ENCODE peak calls at places on chromosomes 16 and 17, in six cellular contexts. One of them, this sample, is unnamed.

GRCh38 chr16:1770328-1771071 is 843 bp downstream of the NME3 start:
- DNase-seq in naive thymus-derived CD4-positive, alpha-beta T cell: no peak
- DNase-seq in breast epithelium: peak; percentile 67
- DNase-seq in esophagus squamous epithelium: no peak
- DNase-seq in cardiac muscle cell: peak; percentile 62
- DNase-seq in CD4-positive, alpha-beta T cell: no peak
- DNase-seq in this sample: no peak

GRCh38 chr16:76389126-76389525 is 111.9 kb downstream of the CNTNAP4 start:
- DNase-seq in naive thymus-derived CD4-positive, alpha-beta T cell: no peak
- DNase-seq in breast epithelium: no peak
- DNase-seq in esophagus squamous epithelium: no peak
- DNase-seq in cardiac muscle cell: no peak
- DNase-seq in CD4-positive, alpha-beta T cell: no peak
- DNase-seq in this sample: no peak

GRCh38 chr16:19555938-19556778 is 655 bp downstream of the VPS35L start:
- DNase-seq in naive thymus-derived CD4-positive, alpha-beta T cell: peak; percentile 9
- DNase-seq in breast epithelium: no peak
- DNase-seq in esophagus squamous epithelium: no peak
- DNase-seq in cardiac muscle cell: peak; percentile 38
- DNase-seq in CD4-positive, alpha-beta T cell: no peak
- DNase-seq in this sample: peak; percentile 84

GRCh38 chr16:50478773-50479149 is 69.4 kb upstream of the NKD1 start:
- DNase-seq in naive thymus-derived CD4-positive, alpha-beta T cell: no peak
- DNase-seq in breast epithelium: no peak
- DNase-seq in esophagus squamous epithelium: no peak
- DNase-seq in cardiac muscle cell: no peak
- DNase-seq in CD4-positive, alpha-beta T cell: no peak
- DNase-seq in this sample: no peak

GRCh38 chr17:31509095-31509804 is 117.8 kb downstream of the RAB11FIP4 start:
- DNase-seq in naive thymus-derived CD4-positive, alpha-beta T cell: no peak
- DNase-seq in breast epithelium: no peak
- DNase-seq in esophagus squamous epithelium: no peak
- DNase-seq in cardiac muscle cell: no peak
- DNase-seq in CD4-positive, alpha-beta T cell: no peak
- DNase-seq in this sample: no peak

GRCh38 chr17:35944151-35944550 is 638 bp upstream of the LYZL6 start:
- DNase-seq in naive thymus-derived CD4-positive, alpha-beta T cell: no peak
- DNase-seq in breast epithelium: no peak
- DNase-seq in esophagus squamous epithelium: no peak
- DNase-seq in cardiac muscle cell: no peak
- DNase-seq in CD4-positive, alpha-beta T cell: no peak
- DNase-seq in this sample: no peak

GRCh38 chr17:30600830-30601494 is 123.8 kb downstream of the GOSR1 start:
- DNase-seq in naive thymus-derived CD4-positive, alpha-beta T cell: peak; percentile 13
- DNase-seq in breast epithelium: no peak
- DNase-seq in esophagus squamous epithelium: no peak
- DNase-seq in cardiac muscle cell: peak; percentile 29
- DNase-seq in CD4-positive, alpha-beta T cell: no peak
- DNase-seq in this sample: no peak

GRCh38 chr16:74984194-74984669 is 691 bp downstream of the WDR59 start:
- DNase-seq in naive thymus-derived CD4-positive, alpha-beta T cell: peak; percentile 12
- DNase-seq in breast epithelium: no peak
- DNase-seq in esophagus squamous epithelium: no peak
- DNase-seq in cardiac muscle cell: peak; percentile 38
- DNase-seq in CD4-positive, alpha-beta T cell: no peak
- DNase-seq in this sample: peak; percentile 19

GRCh38 chr17:57988301-57989010 is 402 bp upstream of the VEZF1 start:
- DNase-seq in naive thymus-derived CD4-positive, alpha-beta T cell: peak; percentile 75
- DNase-seq in breast epithelium: peak; percentile 66
- DNase-seq in esophagus squamous epithelium: no peak
- DNase-seq in cardiac muscle cell: peak; percentile 75
- DNase-seq in CD4-positive, alpha-beta T cell: no peak
- DNase-seq in this sample: no peak

GRCh38 chr16:4428500-4428899 is 2.8 kb downstream of the DNAJA3 start:
- DNase-seq in naive thymus-derived CD4-positive, alpha-beta T cell: no peak
- DNase-seq in breast epithelium: no peak
- DNase-seq in esophagus squamous epithelium: no peak
- DNase-seq in cardiac muscle cell: no peak
- DNase-seq in CD4-positive, alpha-beta T cell: no peak
- DNase-seq in this sample: no peak

GRCh38 chr16:19644877-19645276 is 73.2 kb downstream of the KNOP1 start:
- DNase-seq in naive thymus-derived CD4-positive, alpha-beta T cell: no peak
- DNase-seq in breast epithelium: no peak
- DNase-seq in esophagus squamous epithelium: no peak
- DNase-seq in cardiac muscle cell: peak; percentile 79
- DNase-seq in CD4-positive, alpha-beta T cell: no peak
- DNase-seq in this sample: no peak

GRCh38 chr17:77822302-77823030 is 136.0 kb upstream of the TNRC6C start:
- DNase-seq in naive thymus-derived CD4-positive, alpha-beta T cell: no peak
- DNase-seq in breast epithelium: no peak
- DNase-seq in esophagus squamous epithelium: no peak
- DNase-seq in cardiac muscle cell: peak; percentile 45
- DNase-seq in CD4-positive, alpha-beta T cell: no peak
- DNase-seq in this sample: no peak

GRCh38 chr16:6095414-6095813 is 997.8 kb upstream of the EEF2KMT start:
- DNase-seq in naive thymus-derived CD4-positive, alpha-beta T cell: no peak
- DNase-seq in breast epithelium: no peak
- DNase-seq in esophagus squamous epithelium: no peak
- DNase-seq in cardiac muscle cell: no peak
- DNase-seq in CD4-positive, alpha-beta T cell: no peak
- DNase-seq in this sample: no peak

GRCh38 chr17:56608941-56609340 is 15.4 kb downstream of the NOG start:
- DNase-seq in naive thymus-derived CD4-positive, alpha-beta T cell: no peak
- DNase-seq in breast epithelium: no peak
- DNase-seq in esophagus squamous epithelium: no peak
- DNase-seq in cardiac muscle cell: no peak
- DNase-seq in CD4-positive, alpha-beta T cell: no peak
- DNase-seq in this sample: no peak

GRCh38 chr17:2070241-2071023 is 15.5 kb downstream of the HIC1 start:
- DNase-seq in naive thymus-derived CD4-positive, alpha-beta T cell: no peak
- DNase-seq in breast epithelium: no peak
- DNase-seq in esophagus squamous epithelium: no peak
- DNase-seq in cardiac muscle cell: no peak
- DNase-seq in CD4-positive, alpha-beta T cell: no peak
- DNase-seq in this sample: peak; percentile 60

GRCh38 chr17:56934280-56934679 is 20.4 kb upstream of the TRIM25 start:
- DNase-seq in naive thymus-derived CD4-positive, alpha-beta T cell: no peak
- DNase-seq in breast epithelium: no peak
- DNase-seq in esophagus squamous epithelium: no peak
- DNase-seq in cardiac muscle cell: no peak
- DNase-seq in CD4-positive, alpha-beta T cell: no peak
- DNase-seq in this sample: no peak

GRCh38 chr16:23356941-23357340 is 54.8 kb downstream of the SCNN1B start:
- DNase-seq in naive thymus-derived CD4-positive, alpha-beta T cell: no peak
- DNase-seq in breast epithelium: no peak
- DNase-seq in esophagus squamous epithelium: no peak
- DNase-seq in cardiac muscle cell: no peak
- DNase-seq in CD4-positive, alpha-beta T cell: no peak
- DNase-seq in this sample: no peak

GRCh38 chr17:16940116-16940881 is 31.6 kb downstream of the TNFRSF13B start:
- DNase-seq in naive thymus-derived CD4-positive, alpha-beta T cell: no peak
- DNase-seq in breast epithelium: peak; percentile 48
- DNase-seq in esophagus squamous epithelium: no peak
- DNase-seq in cardiac muscle cell: no peak
- DNase-seq in CD4-positive, alpha-beta T cell: no peak
- DNase-seq in this sample: no peak

GRCh38 chr16:87853411-87854052 is 15.8 kb downstream of the SLC7A5 start:
- DNase-seq in naive thymus-derived CD4-positive, alpha-beta T cell: peak; percentile 71
- DNase-seq in breast epithelium: peak; percentile 92
- DNase-seq in esophagus squamous epithelium: peak; percentile 66
- DNase-seq in cardiac muscle cell: peak; percentile 94
- DNase-seq in CD4-positive, alpha-beta T cell: peak; percentile 87
- DNase-seq in this sample: peak; percentile 90

GRCh38 chr17:71440513-71440912 is 680.3 kb upstream of the SOX9 start:
- DNase-seq in naive thymus-derived CD4-positive, alpha-beta T cell: no peak
- DNase-seq in breast epithelium: no peak
- DNase-seq in esophagus squamous epithelium: no peak
- DNase-seq in cardiac muscle cell: no peak
- DNase-seq in CD4-positive, alpha-beta T cell: no peak
- DNase-seq in this sample: no peak

GRCh38 chr16:708959-709358 is 3.4 kb upstream of the FBXL16 start:
- DNase-seq in naive thymus-derived CD4-positive, alpha-beta T cell: no peak
- DNase-seq in breast epithelium: no peak
- DNase-seq in esophagus squamous epithelium: no peak
- DNase-seq in cardiac muscle cell: no peak
- DNase-seq in CD4-positive, alpha-beta T cell: no peak
- DNase-seq in this sample: no peak

GRCh38 chr16:711084-711483 is 3.8 kb upstream of the METRN start:
- DNase-seq in naive thymus-derived CD4-positive, alpha-beta T cell: no peak
- DNase-seq in breast epithelium: no peak
- DNase-seq in esophagus squamous epithelium: no peak
- DNase-seq in cardiac muscle cell: no peak
- DNase-seq in CD4-positive, alpha-beta T cell: no peak
- DNase-seq in this sample: no peak

GRCh38 chr16:709651-710499 is 4.3 kb upstream of the FBXL16 start:
- DNase-seq in naive thymus-derived CD4-positive, alpha-beta T cell: no peak
- DNase-seq in breast epithelium: no peak
- DNase-seq in esophagus squamous epithelium: no peak
- DNase-seq in cardiac muscle cell: peak; percentile 85
- DNase-seq in CD4-positive, alpha-beta T cell: no peak
- DNase-seq in this sample: no peak

GRCh38 chr16:711548-712320 is 3.2 kb upstream of the METRN start:
- DNase-seq in naive thymus-derived CD4-positive, alpha-beta T cell: peak; percentile 65
- DNase-seq in breast epithelium: peak; percentile 82
- DNase-seq in esophagus squamous epithelium: no peak
- DNase-seq in cardiac muscle cell: peak; percentile 77
- DNase-seq in CD4-positive, alpha-beta T cell: peak; percentile 56
- DNase-seq in this sample: peak; percentile 71

DNA sequence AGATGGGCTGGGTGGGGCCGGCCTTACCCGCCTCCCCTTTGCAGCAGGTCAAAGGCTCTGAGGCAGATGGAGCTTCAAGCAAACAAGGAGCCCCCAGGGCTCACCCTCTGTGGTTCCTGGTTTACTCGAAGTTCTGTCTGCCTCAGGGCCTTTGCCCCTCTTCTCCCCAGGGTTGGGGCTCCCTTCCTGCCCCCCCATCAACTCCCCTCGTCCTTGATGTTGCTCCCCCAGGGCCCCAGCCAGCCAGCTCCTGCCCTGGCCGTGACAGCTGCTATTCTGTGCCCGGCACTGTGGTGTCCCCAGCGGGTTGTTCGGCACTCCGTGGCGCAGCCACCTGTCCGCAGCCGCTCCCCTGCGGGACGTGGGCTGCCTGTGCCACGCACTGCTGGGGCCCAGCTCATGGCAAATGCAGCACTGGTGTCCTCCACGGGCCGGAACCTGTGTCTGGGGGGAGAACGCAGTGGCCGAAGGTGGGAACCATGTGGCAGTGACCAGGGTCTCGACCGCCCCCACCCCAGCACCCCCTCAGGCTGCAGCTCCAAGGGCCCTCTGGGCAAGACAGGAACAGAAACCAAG is 4.3 kb upstream of the METRN start:
- DNase-seq in naive thymus-derived CD4-positive, alpha-beta T cell: no peak
- DNase-seq in breast epithelium: no peak
- DNase-seq in esophagus squamous epithelium: no peak
- DNase-seq in cardiac muscle cell: no peak
- DNase-seq in CD4-positive, alpha-beta T cell: no peak
- DNase-seq in this sample: no peak
- H3K27ac ChIP-seq in naive thymus-derived CD4-positive, alpha-beta T cell: no peak overlapping the region
- H3K27ac ChIP-seq in breast epithelium: no peak overlapping the region
- H3K27ac ChIP-seq in esophagus squamous epithelium: no peak overlapping the region
- H3K27ac ChIP-seq in cardiac muscle cell: peak overlapping the region; percentile 53
- H3K27ac ChIP-seq in CD4-positive, alpha-beta T cell: no peak overlapping the region
- H3K27ac ChIP-seq in this sample: no peak overlapping the region

GRCh38 chr17:4898351-4898750 is 985 bp upstream of the C17orf107 start:
- DNase-seq in naive thymus-derived CD4-positive, alpha-beta T cell: no peak
- DNase-seq in breast epithelium: no peak
- DNase-seq in esophagus squamous epithelium: no peak
- DNase-seq in cardiac muscle cell: no peak
- DNase-seq in CD4-positive, alpha-beta T cell: no peak
- DNase-seq in this sample: no peak
- H3K27ac ChIP-seq in naive thymus-derived CD4-positive, alpha-beta T cell: peak overlapping the region; percentile 67
- H3K27ac ChIP-seq in breast epithelium: peak overlapping the region; percentile 91
- H3K27ac ChIP-seq in esophagus squamous epithelium: no peak overlapping the region
- H3K27ac ChIP-seq in cardiac muscle cell: no peak overlapping the region
- H3K27ac ChIP-seq in CD4-positive, alpha-beta T cell: no peak overlapping the region
- H3K27ac ChIP-seq in this sample: no peak overlapping the region

GRCh38 chr16:70715113-70715711 is 29.4 kb upstream of the MTSS2 start:
- DNase-seq in naive thymus-derived CD4-positive, alpha-beta T cell: no peak
- DNase-seq in breast epithelium: peak; percentile 84
- DNase-seq in esophagus squamous epithelium: no peak
- DNase-seq in cardiac muscle cell: peak; percentile 96
- DNase-seq in CD4-positive, alpha-beta T cell: no peak
- DNase-seq in this sample: no peak
- H3K27ac ChIP-seq in naive thymus-derived CD4-positive, alpha-beta T cell: no peak overlapping the region
- H3K27ac ChIP-seq in breast epithelium: peak overlapping the region; percentile 88
- H3K27ac ChIP-seq in esophagus squamous epithelium: peak overlapping the region; percentile 84
- H3K27ac ChIP-seq in cardiac muscle cell: peak overlapping the region; percentile 87
- H3K27ac ChIP-seq in CD4-positive, alpha-beta T cell: no peak overlapping the region
- H3K27ac ChIP-seq in this sample: no peak overlapping the region

GRCh38 chr17:74682028-74682427 is 30.7 kb downstream of the CD300LF start:
- DNase-seq in naive thymus-derived CD4-positive, alpha-beta T cell: no peak
- DNase-seq in breast epithelium: no peak
- DNase-seq in esophagus squamous epithelium: no peak
- DNase-seq in cardiac muscle cell: no peak
- DNase-seq in CD4-positive, alpha-beta T cell: no peak
- DNase-seq in this sample: no peak

GRCh38 chr17:74680941-74681340 is 31.8 kb downstream of the CD300LF start:
- DNase-seq in naive thymus-derived CD4-positive, alpha-beta T cell: no peak
- DNase-seq in breast epithelium: no peak
- DNase-seq in esophagus squamous epithelium: no peak
- DNase-seq in cardiac muscle cell: no peak
- DNase-seq in CD4-positive, alpha-beta T cell: no peak
- DNase-seq in this sample: no peak

GRCh38 chr17:74678541-74678940 is 34.2 kb downstream of the CD300LF start:
- DNase-seq in naive thymus-derived CD4-positive, alpha-beta T cell: no peak
- DNase-seq in breast epithelium: no peak
- DNase-seq in esophagus squamous epithelium: no peak
- DNase-seq in cardiac muscle cell: no peak
- DNase-seq in CD4-positive, alpha-beta T cell: no peak
- DNase-seq in this sample: no peak

GRCh38 chr17:74686761-74687160 is 26.0 kb downstream of the CD300LF start:
- DNase-seq in naive thymus-derived CD4-positive, alpha-beta T cell: no peak
- DNase-seq in breast epithelium: no peak
- DNase-seq in esophagus squamous epithelium: no peak
- DNase-seq in cardiac muscle cell: no peak
- DNase-seq in CD4-positive, alpha-beta T cell: no peak
- DNase-seq in this sample: peak; percentile 83

DNA sequence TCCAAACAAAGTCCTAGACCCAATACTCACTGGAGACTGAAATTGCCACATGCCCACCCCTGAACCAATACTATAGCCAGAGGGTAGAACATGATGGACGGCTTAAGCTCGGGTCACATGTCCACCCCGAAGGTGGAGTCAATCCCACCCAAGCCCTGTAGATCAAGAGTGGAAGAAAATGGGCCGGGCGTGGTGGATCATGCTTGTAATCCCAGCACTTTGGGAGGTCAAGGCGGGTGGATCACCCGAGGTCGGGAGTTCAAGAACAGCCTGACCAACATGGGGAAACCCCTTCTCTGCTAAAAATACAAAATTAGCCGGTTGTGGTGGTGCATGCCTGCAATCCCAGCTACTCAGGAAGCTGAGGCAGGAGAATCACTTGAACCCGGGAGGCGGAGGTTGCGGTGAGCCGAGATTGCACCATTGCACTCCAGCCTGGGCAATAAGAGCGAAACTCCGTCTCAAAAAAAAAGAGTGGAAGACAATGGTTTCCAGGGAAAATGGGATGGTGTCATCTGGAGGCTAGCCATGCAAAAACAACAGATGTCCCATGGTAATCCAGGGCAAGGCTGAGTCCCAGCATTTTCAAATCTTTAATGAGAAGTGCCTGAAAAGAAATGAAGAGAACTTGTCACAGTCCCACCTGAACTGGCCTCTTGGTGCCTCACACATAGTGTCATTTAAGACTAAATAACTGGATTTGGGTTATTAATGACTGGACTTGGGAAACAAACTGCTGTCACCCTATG is 30.1 kb downstream of the CD300LF start:
- DNase-seq in naive thymus-derived CD4-positive, alpha-beta T cell: no peak
- DNase-seq in breast epithelium: no peak
- DNase-seq in esophagus squamous epithelium: no peak
- DNase-seq in cardiac muscle cell: no peak
- DNase-seq in CD4-positive, alpha-beta T cell: no peak
- DNase-seq in this sample: no peak
- H3K27ac ChIP-seq in naive thymus-derived CD4-positive, alpha-beta T cell: no peak overlapping the region
- H3K27ac ChIP-seq in breast epithelium: no peak overlapping the region
- H3K27ac ChIP-seq in esophagus squamous epithelium: no peak overlapping the region
- H3K27ac ChIP-seq in cardiac muscle cell: no peak overlapping the region
- H3K27ac ChIP-seq in CD4-positive, alpha-beta T cell: no peak overlapping the region
- H3K27ac ChIP-seq in this sample: no peak overlapping the region